ENCODE peak calls at places on chromosomes 12 and 14, in seven cellular contexts. O is adrenal gland, C is IMR-90, Q is HCT116, F is A549, G is gastrocnemius medialis, H is tibial nerve. U is an unnamed sample.

GRCh38 chr12:104064842-104065441 is 611 bp downstream of the HCFC2 start:
- DNase-seq in O (peak), C (no peak), Q (no peak), F (no peak), G (peak), H (no peak), U (no peak)

GRCh38 chr12:62006076-62006732 is 254.0 kb upstream of the USP15 start:
- DNase-seq in O (peak), C (peak), Q (peak), F (peak), G (no peak), H (peak), U (no peak)

GRCh38 chr14:99441918-99442317 is 38.7 kb downstream of the SETD3 start:
- DNase-seq in O (no peak), C (no peak), Q (no peak), F (no peak), G (no peak), H (no peak), U (no peak)

GRCh38 chr12:22738945-22739344 is 114.0 kb downstream of the ETNK1 start:
- DNase-seq in O (no peak), C (no peak), Q (no peak), F (no peak), G (no peak), H (no peak), U (no peak)

GRCh38 chr12:115752913-115753726 is 524.4 kb downstream of the MED13L start:
- DNase-seq in O (peak), C (peak), Q (peak), F (peak), G (peak), H (peak), U (peak)

GRCh38 chr12:2215709-2216560 is 163.1 kb downstream of the CACNA1C start:
- DNase-seq in O (no peak), C (peak), Q (no peak), F (no peak), G (no peak), H (no peak), U (no peak)

GRCh38 chr14:103520657-103521437 is 1.8 kb downstream of the CKB start:
- DNase-seq in O (peak), C (peak), Q (peak), F (peak), G (peak), H (peak), U (peak)

GRCh38 chr14:75153295-75153694 is 23.1 kb downstream of the TMED10 start:
- DNase-seq in O (no peak), C (no peak), Q (no peak), F (no peak), G (no peak), H (no peak), U (no peak)

GRCh38 chr12:20476551-20476950 is 108.2 kb downstream of the PDE3A start:
- DNase-seq in O (no peak), C (no peak), Q (no peak), F (no peak), G (no peak), H (no peak), U (no peak)

GRCh38 chr12:106584104-106585064 is 1.6 kb downstream of the RFX4 start:
- DNase-seq in O (no peak), C (no peak), Q (no peak), F (peak), G (no peak), H (no peak), U (no peak)

GRCh38 chr12:53069621-53070410 is 9.4 kb downstream of the SPRYD3 start:
- DNase-seq in O (peak), C (no peak), Q (no peak), F (no peak), G (peak), H (peak), U (no peak)

GRCh38 chr12:52391618-52392002 is 6.2 kb upstream of the KRT84 start:
- DNase-seq in O (peak), C (no peak), Q (no peak), F (no peak), G (peak), H (no peak), U (no peak)

GRCh38 chr14:94646481-94646880 is 34.3 kb downstream of the SERPINA3 start:
- DNase-seq in O (peak), C (peak), Q (peak), F (no peak), G (no peak), H (no peak), U (no peak)

GRCh38 chr12:89906824-89907223 is 198.2 kb upstream of the ATP2B1 start:
- DNase-seq in O (no peak), C (no peak), Q (no peak), F (no peak), G (no peak), H (no peak), U (no peak)

GRCh38 chr12:89906178-89906577 is 197.5 kb upstream of the ATP2B1 start:
- DNase-seq in O (no peak), C (no peak), Q (no peak), F (no peak), G (no peak), H (no peak), U (no peak)

GRCh38 chr12:89907659-89908058 is 199.0 kb upstream of the ATP2B1 start:
- DNase-seq in O (no peak), C (no peak), Q (no peak), F (no peak), G (no peak), H (no peak), U (no peak)

GRCh38 chr12:89909753-89910152 is 201.1 kb upstream of the ATP2B1 start:
- DNase-seq in O (no peak), C (no peak), Q (no peak), F (no peak), G (no peak), H (no peak), U (no peak)
- TF ChIP-seq POLR2A in O (no peak), C (no peak), Q (no peak), F (no peak), G (no peak), H (no peak), U (no peak)

DNA sequence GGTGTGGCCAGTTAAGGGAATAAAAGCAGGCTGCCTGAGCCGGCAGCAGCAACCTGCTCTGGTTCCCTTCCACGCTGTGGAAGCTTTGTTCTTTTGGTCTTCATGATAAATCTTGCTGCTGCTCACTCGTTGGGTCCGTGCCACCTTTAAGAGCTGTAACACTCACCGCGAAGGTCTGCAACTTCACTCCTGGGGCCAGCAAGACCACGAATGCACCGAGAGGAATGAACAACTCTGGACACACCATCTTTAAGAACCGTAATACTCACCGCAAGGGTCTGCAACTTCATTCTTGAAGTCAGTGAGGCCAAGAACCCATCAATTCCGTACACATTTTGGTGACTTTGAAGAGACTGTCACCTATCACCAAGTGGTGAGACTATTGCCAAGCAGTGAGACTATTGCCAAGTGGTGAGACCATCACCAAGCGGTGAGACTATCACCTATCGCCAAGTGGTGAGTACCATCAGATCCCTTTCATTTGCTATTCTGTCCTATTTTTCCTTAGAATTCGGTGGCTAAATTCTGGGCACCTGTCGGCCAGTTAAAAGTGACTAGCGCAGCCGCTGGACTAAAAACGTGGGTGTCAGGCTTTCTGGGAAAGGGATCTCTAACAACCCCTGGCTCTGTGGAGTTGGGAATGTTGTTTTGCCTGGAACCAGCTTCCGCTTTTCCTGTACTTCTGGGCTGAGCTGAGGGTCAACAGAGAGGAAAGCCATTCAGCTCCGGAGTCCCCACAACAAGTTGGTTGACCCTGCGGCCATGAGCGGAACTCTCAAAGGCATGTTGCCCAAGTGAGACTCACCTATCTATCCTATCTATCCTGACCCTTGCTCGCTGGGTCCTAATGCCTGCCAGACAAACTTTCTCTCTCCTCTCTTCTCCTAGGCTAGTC is at the start of gene DHRS2:
- DNase-seq in O (no peak), C (no peak), Q (peak), F (no peak), G (no peak), H (no peak), U (peak)
- TF ChIP-seq POLR2A in O (no peak), C (no peak), Q (peak), F (no peak), G (no peak), H (no peak), U (no peak)

GRCh38 chr12:108637222-108637621 is 3.5 kb upstream of the SELPLG start:
- DNase-seq in O (no peak), C (no peak), Q (no peak), F (no peak), G (no peak), H (no peak), U (no peak)
- TF ChIP-seq POLR2A in O (no peak), C (no peak), Q (no peak), F (no peak), G (no peak), H (no peak), U (no peak)

GRCh38 chr14:36826614-36827013 is 165.0 kb downstream of the PAX9 start:
- DNase-seq in O (no peak), C (no peak), Q (no peak), F (no peak), G (no peak), H (no peak), U (no peak)

GRCh38 chr14:36827861-36828260 is 166.2 kb downstream of the PAX9 start:
- DNase-seq in O (no peak), C (no peak), Q (no peak), F (no peak), G (no peak), H (no peak), U (no peak)

GRCh38 chr14:36822671-36823070 is 161.0 kb downstream of the PAX9 start:
- DNase-seq in O (no peak), C (no peak), Q (no peak), F (no peak), G (no peak), H (no peak), U (no peak)

GRCh38 chr14:36823651-36824050 is 162.0 kb downstream of the PAX9 start:
- DNase-seq in O (no peak), C (no peak), Q (no peak), F (no peak), G (no peak), H (no peak), U (no peak)

DNA sequence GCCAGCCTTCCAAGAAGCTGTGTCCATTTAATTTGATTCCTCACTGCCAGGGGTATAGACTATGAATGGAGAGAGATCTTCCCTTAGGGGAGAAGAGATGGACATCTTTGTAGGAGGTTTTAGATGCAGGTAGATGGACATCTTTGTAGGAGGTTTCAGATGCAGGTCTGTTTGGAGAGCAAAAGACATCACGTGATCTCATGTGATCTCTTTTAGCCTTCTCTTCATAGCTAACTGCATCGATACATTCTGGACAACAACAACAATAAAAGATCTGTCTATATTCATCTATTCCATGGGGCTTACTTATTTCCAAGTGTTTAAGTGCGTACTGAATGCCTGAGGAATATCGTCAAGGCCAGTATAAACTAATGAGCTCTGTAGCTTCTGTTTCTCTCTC is 163.2 kb downstream of the PAX9 start:
- DNase-seq in O (no peak), C (no peak), Q (no peak), F (no peak), G (no peak), H (no peak), U (no peak)
- TF ChIP-seq POLR2A in O (no peak), C (no peak), Q (no peak), F (no peak), G (no peak), H (no peak), U (no peak)

DNA sequence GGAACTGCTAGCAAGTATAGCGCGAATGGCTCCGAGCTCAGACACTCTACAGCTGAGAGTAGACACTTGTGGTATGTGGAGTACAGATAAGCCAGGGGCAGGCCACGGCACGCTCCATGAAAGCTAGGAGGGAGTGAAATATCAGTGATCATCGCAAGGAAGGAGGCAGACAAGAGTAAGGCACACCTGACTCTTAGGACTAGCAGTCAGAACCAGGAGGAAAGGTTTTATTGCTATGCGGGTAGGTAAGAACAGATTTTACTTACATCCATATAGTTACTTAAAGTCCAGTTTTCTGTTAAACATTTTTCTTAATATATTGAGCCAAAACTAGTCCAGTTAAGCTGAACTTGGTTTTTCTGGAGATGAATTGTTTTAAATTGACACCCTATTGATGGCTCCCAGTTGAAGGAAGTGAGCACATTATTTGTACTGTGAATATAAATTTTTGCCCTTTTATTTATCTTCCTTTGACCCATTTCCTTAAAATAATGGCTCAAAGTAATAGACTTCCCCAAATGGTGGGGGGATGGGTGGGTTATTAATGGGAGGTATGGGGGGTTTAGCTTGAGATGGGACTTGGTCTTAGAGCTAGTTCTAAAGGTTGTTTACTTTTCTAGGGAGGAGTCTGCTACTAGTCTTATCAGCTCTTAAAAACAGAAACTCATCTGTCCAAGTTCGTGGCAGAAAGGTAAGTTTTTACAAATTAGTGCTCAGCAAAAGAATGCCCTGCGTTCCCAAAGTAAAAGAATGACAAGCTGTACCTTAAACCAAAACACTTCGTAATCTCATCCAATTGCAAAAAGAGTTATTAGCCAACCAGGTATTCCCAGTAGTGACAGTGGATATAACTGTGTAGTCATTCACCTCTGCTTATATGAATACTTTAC is 5.8 kb downstream of the HNRNPA1 start:
- DNase-seq in O (no peak), C (no peak), Q (no peak), F (no peak), G (no peak), H (no peak), U (no peak)
- TF ChIP-seq POLR2A in O (no peak), C (peak), Q (no peak), F (no peak), G (no peak), H (no peak), U (no peak)

GRCh38 chr12:82510386-82510785 is 152.1 kb downstream of the METTL25 start:
- DNase-seq in O (no peak), C (no peak), Q (no peak), F (no peak), G (no peak), H (no peak), U (no peak)
- TF ChIP-seq POLR2A in O (no peak), C (no peak), Q (no peak), F (no peak), G (no peak), H (no peak), U (no peak)

DNA sequence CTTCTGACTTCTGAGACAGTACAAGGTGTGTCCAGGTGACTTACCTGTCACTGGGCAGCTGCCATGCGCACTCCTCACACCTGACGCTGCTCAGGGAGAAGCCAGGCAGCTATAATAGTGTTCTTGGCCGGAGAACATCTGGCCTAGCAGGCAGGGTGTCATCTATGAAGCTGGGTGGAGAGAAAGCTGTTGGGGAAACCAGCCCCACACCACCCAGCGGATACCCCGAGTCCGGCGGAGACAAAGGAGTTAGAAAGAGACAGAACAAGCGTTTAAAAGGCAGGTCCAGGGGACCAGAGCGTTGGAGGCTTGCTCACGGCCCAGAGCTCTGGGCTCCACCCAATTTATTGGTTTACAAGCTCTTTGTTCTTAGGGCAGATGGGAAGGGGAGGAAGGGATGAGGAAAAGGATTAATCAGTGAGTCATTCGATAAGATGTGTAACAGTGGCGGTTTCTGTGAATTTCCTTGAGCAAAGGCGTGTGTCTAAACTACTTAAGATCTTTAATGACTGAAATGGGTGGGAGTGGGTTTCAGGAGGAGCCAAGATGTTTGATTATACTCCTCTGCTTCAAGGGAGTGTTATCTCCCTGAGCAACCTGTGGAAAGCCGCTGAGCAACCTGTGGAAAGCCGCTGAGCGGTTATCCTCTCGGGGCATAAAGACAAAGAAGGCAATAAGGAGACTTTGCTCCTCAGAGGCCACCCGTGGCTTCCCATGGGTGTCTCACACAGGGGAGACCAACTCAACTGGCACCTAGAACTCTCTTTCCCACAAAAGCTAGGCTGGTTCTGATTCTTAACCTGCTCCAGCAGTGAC is at the start of gene GALNT8:
- DNase-seq in O (no peak), C (no peak), Q (no peak), F (no peak), G (no peak), H (no peak), U (no peak)
- TF ChIP-seq POLR2A in O (no peak), C (no peak), Q (no peak), F (no peak), G (no peak), H (no peak), U (no peak)

U was measured in breast epithelium.